ENCODE peak calls at places on chromosomes 5 and 9, in four cellular contexts. O is PC-3, J is upper lobe of right lung, K is HCT116. R is an unnamed sample.

GRCh38 chr9:89642789-89643188 is 38.0 kb downstream of the GADD45G start:
- DNase-seq in K (no peak), O (no peak), J (no peak), R (no peak)

GRCh38 chr9:89122944-89123343 is 55.7 kb downstream of the SHC3 start:
- DNase-seq in K (no peak), O (no peak), J (no peak), R (no peak)

GRCh38 chr5:133289686-133290367 is 238.0 kb downstream of the HSPA4 start:
- DNase-seq in J (no peak), K (no peak), O (no peak), R (no peak)

GRCh38 chr5:1729641-1730486 is 69.8 kb downstream of the MRPL36 start:
- DNase-seq in O (no peak), K (no peak), J (peak), R (peak)

GRCh38 chr9:88187631-88188030 is 49.4 kb upstream of the SPATA31C2 start:
- DNase-seq in O (no peak), J (no peak), K (no peak), R (no peak)

GRCh38 chr9:34606908-34607307 is 5.0 kb downstream of the RPP25L start:
- DNase-seq in K (no peak), J (no peak), O (no peak), R (no peak)

GRCh38 chr9:82117025-82117424 is 128.5 kb downstream of the SPATA31D1 start:
- DNase-seq in J (no peak), K (no peak), O (no peak), R (no peak)

GRCh38 chr9:69940668-69941067 is 103.0 kb upstream of the MAMDC2 start:
- DNase-seq in K (no peak), J (no peak), O (no peak), R (no peak)

GRCh38 chr5:135473956-135474670 is 22.0 kb upstream of the TIFAB start:
- DNase-seq in J (no peak), K (no peak), O (no peak), R (no peak)

GRCh38 chr9:118316831-118317230 is 612.6 kb downstream of the TLR4 start:
- DNase-seq in K (no peak), O (no peak), J (no peak), R (no peak)

GRCh38 chr9:111969061-111969460 is 72.4 kb downstream of the UGCG start:
- DNase-seq in O (no peak), K (no peak), J (no peak), R (no peak)

GRCh38 chr5:57816108-57816507 is 333.5 kb upstream of the ACTBL2 start:
- DNase-seq in O (peak), J (no peak), K (peak), R (no peak)

GRCh38 chr9:69044226-69045219 is 9.0 kb downstream of the FXN start:
- DNase-seq in O (peak), J (no peak), K (no peak), R (no peak)

GRCh38 chr5:135030691-135031145 is 3.3 kb downstream of the PITX1 start:
- DNase-seq in K (no peak), J (no peak), O (no peak), R (peak)

GRCh38 chr5:145551714-145552113 is 283.4 kb downstream of the PRELID2 start:
- DNase-seq in J (no peak), K (no peak), O (no peak), R (no peak)

GRCh38 chr9:115275753-115276152 is 157.8 kb upstream of the TNC start:
- DNase-seq in J (no peak), O (peak), K (no peak), R (no peak)

GRCh38 chr5:96112703-96113102 is 151.1 kb upstream of the ELL2 start:
- DNase-seq in O (no peak), J (no peak), K (no peak), R (no peak)

GRCh38 chr5:109409061-109409843 is 522 bp downstream of the PJA2 start:
- DNase-seq in O (peak), J (peak), K (peak), R (peak)

GRCh38 chr9:134333234-134333873 is 7.1 kb downstream of the RXRA start:
- DNase-seq in K (no peak), J (no peak), O (no peak), R (no peak)

GRCh38 chr9:98860871-98861293 is 53.4 kb downstream of the GALNT12 start:
- DNase-seq in O (peak), K (no peak), J (no peak), R (no peak)

GRCh38 chr5:1511651-1512540 is 11.9 kb downstream of the LPCAT1 start:
- DNase-seq in J (peak), O (peak), K (peak), R (no peak)

GRCh38 chr9:268616-269015 is 54.0 kb downstream of the DOCK8 start:
- DNase-seq in O (no peak), J (no peak), K (no peak), R (no peak)

GRCh38 chr5:59746261-59746765 is 147.2 kb downstream of the PDE4D start:
- DNase-seq in J (no peak), K (no peak), O (peak), R (no peak)
- H3K27ac ChIP-seq in J (no peak), K (no peak), O (peak), R (no peak)

DNA sequence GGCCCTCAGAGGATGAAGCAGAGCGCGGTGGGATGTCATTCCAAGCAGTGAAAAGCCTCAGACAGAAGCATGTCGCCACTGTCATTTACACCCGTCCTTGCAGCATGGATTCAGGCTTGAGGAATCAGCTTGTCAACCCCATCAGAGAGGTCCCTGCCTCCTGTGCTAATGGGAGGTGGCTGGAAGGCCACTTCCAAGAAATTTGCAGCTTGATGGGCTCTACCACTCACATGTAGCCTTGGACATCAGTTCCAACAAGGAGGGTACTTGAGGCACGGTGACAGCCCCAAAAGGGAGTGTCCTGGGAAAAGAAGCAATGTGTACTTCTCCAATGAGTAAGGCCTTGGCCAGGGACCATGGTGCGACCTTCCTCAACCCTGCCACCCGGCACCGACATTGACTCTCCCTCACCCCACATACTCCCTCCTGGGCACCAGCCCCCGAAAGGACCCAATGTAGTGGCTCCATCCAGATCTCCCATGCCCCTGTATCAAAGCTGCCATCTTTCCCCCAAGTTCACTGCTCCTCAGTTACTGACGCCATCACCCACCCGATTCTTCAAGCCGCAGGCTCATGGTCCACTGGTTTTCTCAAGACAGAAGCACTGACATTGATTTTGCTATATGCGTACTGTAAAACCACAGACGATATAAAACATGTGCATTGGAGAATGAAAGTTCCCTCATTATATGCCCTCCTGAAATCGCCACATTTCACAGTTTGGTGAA is 207.0 kb upstream of the IER5L start:
- DNase-seq in O (no peak), J (no peak), K (no peak), R (no peak)
- H3K27ac ChIP-seq in O (no peak), J (no peak), K (peak), R (no peak)

GRCh38 chr5:142655339-142656267 is 30.3 kb downstream of the FGF1 start:
- DNase-seq in O (peak), K (peak), J (peak), R (peak)
- H3K27ac ChIP-seq in O (no peak), K (no peak), J (no peak), R (peak)

GRCh38 chr9:14275331-14275730 is 38.6 kb downstream of the NFIB start:
- DNase-seq in J (no peak), O (no peak), K (no peak), R (no peak)
- H3K27ac ChIP-seq in J (no peak), O (no peak), K (no peak), R (no peak)

R was measured in lower lobe of right lung.